ENCODE peak calls at places on chromosomes 3 and 15, in eight cellular contexts. T is ascending aorta, E is heart left ventricle, V is psoas muscle, U is foreskin fibroblast, I is coronary artery, M is endothelial cell, Q is ovary. N is an unnamed sample.

GRCh38 chr15:96037584-96037983 is 292.9 kb upstream of the NR2F2 start:
- DNase-seq in T (no peak), E (no peak), V (no peak), U (no peak), I (no peak), M (no peak), Q (no peak), N (no peak)

GRCh38 chr3:196931157-196931556 is 11.2 kb downstream of the NCBP2 start:
- DNase-seq in T (no peak), E (no peak), V (no peak), U (no peak), I (no peak), M (no peak), Q (no peak), N (no peak)

GRCh38 chr3:31423522-31423921 is 109.2 kb upstream of the STT3B start:
- DNase-seq in T (no peak), E (no peak), V (no peak), U (peak; percentile 87), I (no peak), M (no peak), Q (no peak), N (no peak)

GRCh38 chr3:71309342-71309741 is 274.2 kb downstream of the FOXP1 start:
- DNase-seq in T (no peak), E (no peak), V (no peak), U (peak; percentile 74), I (no peak), M (no peak), Q (no peak), N (no peak)

GRCh38 chr3:196793224-196793623 is 53.6 kb downstream of the PAK2 start:
- DNase-seq in T (no peak), E (no peak), V (no peak), U (peak; percentile 80), I (no peak), M (no peak), Q (no peak), N (no peak)

GRCh38 chr3:149018247-149018646 is 26.9 kb downstream of the GYG1 start:
- DNase-seq in T (no peak), E (no peak), V (no peak), U (peak; percentile 77), I (no peak), M (no peak), Q (no peak), N (no peak)

GRCh38 chr15:62658498-62658897 is 384.0 kb upstream of the TPM1 start:
- DNase-seq in T (no peak), E (peak; percentile 21), V (no peak), U (peak; percentile 10), I (no peak), M (no peak), Q (no peak), N (no peak)

GRCh38 chr15:51270706-51271105 is 67.7 kb downstream of the CYP19A1 start:
- DNase-seq in T (no peak), E (no peak), V (no peak), U (no peak), I (no peak), M (no peak), Q (no peak), N (no peak)

GRCh38 chr15:90064931-90065681 is 37.2 kb downstream of the IDH2 start:
- DNase-seq in T (no peak), E (peak; percentile 84), V (peak; percentile 64), U (no peak), I (no peak), M (peak; percentile 75), Q (no peak), N (no peak)

GRCh38 chr3:64554086-64554920 is 133.5 kb downstream of the ADAMTS9 start:
- DNase-seq in T (no peak), E (no peak), V (no peak), U (no peak), I (no peak), M (no peak), Q (no peak), N (no peak)

GRCh38 chr3:162354343-162354742 is 857.7 kb downstream of the OTOL1 start:
- DNase-seq in T (no peak), E (no peak), V (no peak), U (peak; percentile 23), I (no peak), M (no peak), Q (no peak), N (no peak)

GRCh38 chr3:119637679-119638525 is 22.5 kb downstream of the POPDC2 start:
- DNase-seq in T (peak; percentile 63), E (no peak), V (no peak), U (peak; percentile 89), I (no peak), M (no peak), Q (no peak), N (no peak)

GRCh38 chr15:65790692-65791334 is 1.3 kb downstream of the DENND4A start:
- DNase-seq in T (no peak), E (no peak), V (no peak), U (peak; percentile 25), I (no peak), M (no peak), Q (no peak), N (no peak)

DNA sequence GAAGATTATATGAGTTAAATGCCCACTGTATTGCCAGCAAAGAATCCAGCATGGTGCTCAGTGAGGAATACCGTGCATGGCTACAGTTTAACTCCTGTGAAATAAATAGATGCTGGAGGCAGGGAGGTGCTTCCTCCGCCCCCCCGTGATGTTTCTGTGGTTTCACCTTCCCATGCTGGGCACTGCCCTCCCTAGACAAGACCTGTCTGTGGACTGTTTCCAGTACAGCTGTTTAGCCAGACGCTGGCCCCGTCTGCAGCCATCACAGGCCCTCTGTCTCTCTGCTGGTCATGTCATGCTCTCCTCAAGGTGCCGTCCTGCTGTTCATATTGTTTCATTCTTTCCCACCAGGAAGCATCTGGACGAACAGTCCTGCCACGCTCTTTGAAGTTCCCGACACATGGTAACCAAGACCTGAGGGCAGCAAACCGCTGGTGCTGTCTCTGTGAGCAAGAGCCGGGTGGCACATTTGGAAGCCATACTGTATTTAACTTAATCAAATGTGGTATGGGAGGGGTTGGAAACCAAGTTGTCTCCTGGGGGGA is 31.4 kb downstream of the GOLGA8S start:
- DNase-seq in T (peak; percentile 42), E (no peak), V (no peak), U (no peak), I (no peak), M (peak; percentile 24), Q (no peak), N (peak; percentile 66)
- TF ChIP-seq CTCF in T (no peak), E (no peak), V (no peak), U (no peak), I (no peak), M (no peak), Q (no peak), N (no peak)

DNA sequence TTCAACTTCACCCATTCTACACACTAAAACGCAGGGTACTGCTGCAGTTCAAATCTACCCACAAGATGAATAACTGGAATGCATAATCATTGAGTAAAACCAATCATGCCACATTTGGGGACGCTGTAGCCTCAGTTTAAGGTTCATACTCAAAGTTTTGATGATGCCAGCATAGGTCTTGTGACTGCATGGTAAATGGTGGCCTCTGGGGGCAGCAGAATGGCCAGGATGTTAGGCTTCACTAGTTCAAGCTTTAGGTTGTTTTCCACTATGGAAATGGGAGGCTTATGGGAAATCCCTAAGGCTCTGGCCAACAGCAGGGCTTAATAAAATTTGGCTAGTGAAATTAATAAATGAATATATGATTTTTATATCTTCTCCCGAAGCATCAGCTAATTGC is 104.3 kb upstream of the TSC22D2 start:
- DNase-seq in T (no peak), E (no peak), V (no peak), U (no peak), I (no peak), M (peak; percentile 11), Q (no peak), N (no peak)
- TF ChIP-seq CTCF in T (no peak), E (peak; percentile 13), V (no peak), U (peak; percentile 14), I (no peak), M (peak; percentile 40), Q (no peak), N (peak; percentile 22)

DNA sequence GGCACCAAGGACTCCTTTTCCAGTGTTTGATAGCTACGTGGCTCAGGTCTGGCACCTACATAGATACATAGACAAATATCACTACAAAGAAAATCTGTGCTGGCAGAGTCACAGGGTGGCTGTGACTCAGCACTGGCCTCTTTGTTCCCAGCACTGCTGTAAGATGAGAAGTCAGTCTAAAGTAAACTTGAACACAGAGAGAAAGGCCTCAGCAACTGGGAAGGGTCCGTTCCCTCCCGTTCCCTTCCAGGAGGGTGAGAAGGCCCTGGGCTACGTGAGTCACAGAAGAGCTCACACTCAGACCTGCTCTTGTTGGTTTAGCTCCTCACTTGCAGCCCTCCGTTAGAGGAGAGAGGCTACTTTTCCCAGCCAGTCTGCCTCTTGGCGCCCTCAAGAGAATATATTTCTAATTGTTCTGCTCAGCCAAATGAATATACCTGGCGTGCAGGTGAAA is 23.1 kb downstream of the ANXA2 start:
- DNase-seq in T (peak; percentile 93), E (no peak), V (peak; percentile 64), U (peak; percentile 98), I (peak; percentile 89), M (no peak), Q (no peak), N (peak; percentile 93)
- TF ChIP-seq CTCF in T (no peak), E (no peak), V (no peak), U (no peak), I (no peak), M (no peak), Q (no peak), N (no peak)

DNA sequence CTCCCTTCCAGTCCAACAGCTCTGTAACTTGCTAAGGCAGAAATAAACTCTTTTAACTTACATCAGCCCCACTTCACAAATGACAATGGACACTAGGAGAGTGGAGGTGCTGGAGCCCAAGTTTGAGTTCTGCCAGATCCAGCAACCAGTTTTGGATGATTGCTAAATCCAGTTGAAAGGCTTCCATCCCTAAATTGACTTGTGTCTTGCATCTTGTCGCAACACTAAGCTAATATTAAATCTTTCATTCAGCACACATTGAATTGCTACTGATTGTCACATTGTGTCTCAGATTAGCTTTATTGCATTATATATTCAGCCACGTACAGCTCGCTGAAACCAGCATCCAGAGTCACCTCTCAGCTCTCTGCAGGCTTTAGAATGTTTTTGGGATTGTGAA is 41.7 kb upstream of the LIPC start:
- DNase-seq in T (no peak), E (no peak), V (no peak), U (no peak), I (no peak), M (no peak), Q (no peak), N (no peak)
- TF ChIP-seq CTCF in T (no peak), E (no peak), V (no peak), U (no peak), I (no peak), M (no peak), Q (no peak), N (no peak)